ENCODE peak calls at places on chromosome 4, in eight cellular contexts. T, K, E, J, Q, V, Z and P are unnamed samples.

GRCh38 chr4:33316578-33316977 is 2596.4 kb downstream of the PCDH7 start:
- DNase-seq in Z (no peak), Q (no peak), V (no peak), J (no peak), E (no peak), K (no peak), T (no peak), P (no peak)

GRCh38 chr4:166045457-166045856 is 172.4 kb downstream of the TLL1 start:
- DNase-seq in E (no peak), Z (no peak), Q (no peak), J (no peak), V (no peak), K (no peak), T (no peak), P (no peak)

GRCh38 chr4:185115827-185116232 is 27.2 kb upstream of the SLC25A4 start:
- DNase-seq in K (peak), Q (peak), E (no peak), T (no peak), J (no peak), Z (no peak), V (peak), P (peak)

GRCh38 chr4:96525901-96526300 is 686.0 kb downstream of the PDHA2 start:
- DNase-seq in Q (no peak), Z (no peak), V (no peak), E (no peak), J (no peak), K (no peak), T (no peak), P (no peak)

GRCh38 chr4:39814403-39815185 is 116.7 kb downstream of the UBE2K start:
- DNase-seq in V (no peak), Q (no peak), J (no peak), K (peak), E (no peak), T (no peak), Z (no peak), P (no peak)

GRCh38 chr4:142414336-142414945 is 431.7 kb downstream of the INPP4B start:
- DNase-seq in E (no peak), K (no peak), Z (no peak), V (no peak), Q (no peak), J (no peak), T (no peak), P (no peak)

GRCh38 chr4:75056277-75056676 is 123.4 kb downstream of the PARM1 start:
- DNase-seq in J (no peak), K (no peak), Q (no peak), T (no peak), E (no peak), V (no peak), Z (no peak), P (no peak)

GRCh38 chr4:173214661-173215060 is 46.0 kb downstream of the GALNT7 start:
- DNase-seq in Z (no peak), E (no peak), J (no peak), Q (no peak), T (no peak), K (no peak), V (no peak), P (no peak)

GRCh38 chr4:2837904-2838496 is 5.6 kb upstream of the ADD1 start:
- DNase-seq in V (no peak), Z (no peak), J (no peak), K (no peak), T (no peak), Q (no peak), E (no peak), P (no peak)

GRCh38 chr4:152166567-152166966 is 369.3 kb downstream of the FBXW7 start:
- DNase-seq in J (no peak), Z (no peak), T (no peak), Q (no peak), V (no peak), E (no peak), K (peak), P (no peak)

GRCh38 chr4:17911608-17912007 is 100.8 kb downstream of the NCAPG start:
- DNase-seq in J (no peak), V (no peak), Z (no peak), T (no peak), E (no peak), Q (no peak), K (no peak), P (no peak)

GRCh38 chr4:41424541-41424940 is 113.4 kb upstream of the LIMCH1 start:
- DNase-seq in V (no peak), Z (no peak), E (no peak), Q (no peak), T (no peak), K (no peak), J (no peak), P (no peak)

GRCh38 chr4:104915864-104916263 is 230.8 kb upstream of the TET2 start:
- DNase-seq in K (no peak), Q (no peak), T (no peak), V (peak), J (no peak), Z (no peak), E (no peak), P (no peak)

GRCh38 chr4:94285666-94286065 is 57.0 kb downstream of the HPGDS start:
- DNase-seq in T (no peak), Z (no peak), Q (no peak), V (no peak), E (no peak), K (no peak), J (no peak), P (no peak)

GRCh38 chr4:102593147-102593546 is 92.0 kb downstream of the NFKB1 start:
- DNase-seq in K (no peak), Z (no peak), E (no peak), J (no peak), V (no peak), T (no peak), Q (no peak), P (no peak)

GRCh38 chr4:105399535-105400161 is 74.2 kb downstream of the PPA2 start:
- DNase-seq in J (no peak), V (no peak), T (no peak), Z (no peak), Q (no peak), K (no peak), E (peak), P (no peak)

GRCh38 chr4:178083968-178084367 is 641.7 kb upstream of the AGA start:
- DNase-seq in Q (no peak), E (no peak), Z (no peak), T (no peak), K (no peak), V (no peak), J (no peak), P (no peak)

GRCh38 chr4:23903859-23904438 is 14.1 kb upstream of the PPARGC1A start:
- DNase-seq in Q (peak), K (no peak), E (no peak), V (no peak), Z (no peak), J (peak), T (peak), P (peak)

GRCh38 chr4:184688447-184688846 is 38.9 kb downstream of the PRIMPOL start:
- DNase-seq in Z (no peak), V (peak), T (no peak), E (peak), Q (no peak), K (no peak), J (no peak), P (no peak)

GRCh38 chr4:71189471-71189870 is 149.3 kb upstream of the SLC4A4 start:
- DNase-seq in K (no peak), T (no peak), J (no peak), Z (no peak), Q (no peak), V (no peak), E (no peak), P (no peak)